ENCODE peak calls at places on chromosomes 3 and 15, in seven cellular contexts. One of them, this sample, is unnamed. For H3K4me1, the result is how much of the 10 kb centered on the place peaks cover.

GRCh38 chr15:81940467-81941451 is 105.1 kb downstream of the MEX3B start:
- DNase-seq in body of pancreas: no peak
- DNase-seq in heart right ventricle: no peak
- DNase-seq in lower lobe of right lung: no peak
- DNase-seq in IMR-90: peak
- DNase-seq in GM23248: peak
- DNase-seq in NT2/D1: no peak
- DNase-seq in this sample: no peak

GRCh38 chr3:11206316-11206715 is 52.0 kb downstream of the HRH1 start:
- DNase-seq in body of pancreas: no peak
- DNase-seq in heart right ventricle: no peak
- DNase-seq in lower lobe of right lung: peak
- DNase-seq in IMR-90: no peak
- DNase-seq in GM23248: no peak
- DNase-seq in NT2/D1: no peak
- DNase-seq in this sample: no peak

GRCh38 chr3:107674371-107674770 is 151.6 kb downstream of the BBX start:
- DNase-seq in body of pancreas: no peak
- DNase-seq in heart right ventricle: no peak
- DNase-seq in lower lobe of right lung: no peak
- DNase-seq in IMR-90: peak
- DNase-seq in GM23248: peak
- DNase-seq in NT2/D1: no peak
- DNase-seq in this sample: no peak

GRCh38 chr3:42032693-42033349 is 58.3 kb upstream of the TRAK1 start:
- DNase-seq in body of pancreas: peak
- DNase-seq in heart right ventricle: peak
- DNase-seq in lower lobe of right lung: peak
- DNase-seq in IMR-90: peak
- DNase-seq in GM23248: peak
- DNase-seq in NT2/D1: no peak
- DNase-seq in this sample: no peak

GRCh38 chr15:46577767-46578166 is 942.9 kb downstream of the SQOR start:
- DNase-seq in body of pancreas: no peak
- DNase-seq in heart right ventricle: no peak
- DNase-seq in lower lobe of right lung: no peak
- DNase-seq in IMR-90: no peak
- DNase-seq in GM23248: no peak
- DNase-seq in NT2/D1: no peak
- DNase-seq in this sample: no peak

GRCh38 chr3:188712257-188712924 is 459.4 kb upstream of the TPRG1 start:
- DNase-seq in body of pancreas: no peak
- DNase-seq in heart right ventricle: no peak
- DNase-seq in lower lobe of right lung: no peak
- DNase-seq in IMR-90: peak
- DNase-seq in GM23248: peak
- DNase-seq in NT2/D1: no peak
- DNase-seq in this sample: no peak

GRCh38 chr3:110341047-110341446 is 730.6 kb upstream of the NECTIN3 start:
- DNase-seq in body of pancreas: no peak
- DNase-seq in heart right ventricle: no peak
- DNase-seq in lower lobe of right lung: no peak
- DNase-seq in IMR-90: peak
- DNase-seq in GM23248: peak
- DNase-seq in NT2/D1: no peak
- DNase-seq in this sample: no peak

GRCh38 chr3:104907507-104907906 is 459.2 kb upstream of the ALCAM start:
- DNase-seq in body of pancreas: no peak
- DNase-seq in heart right ventricle: no peak
- DNase-seq in lower lobe of right lung: no peak
- DNase-seq in IMR-90: peak
- DNase-seq in GM23248: peak
- DNase-seq in NT2/D1: no peak
- DNase-seq in this sample: no peak

GRCh38 chr3:185677146-185677829 is 91.2 kb downstream of the SENP2 start:
- DNase-seq in body of pancreas: no peak
- DNase-seq in heart right ventricle: no peak
- DNase-seq in lower lobe of right lung: no peak
- DNase-seq in IMR-90: peak
- DNase-seq in GM23248: peak
- DNase-seq in NT2/D1: peak
- DNase-seq in this sample: peak

GRCh38 chr3:129656659-129657247 is 50.3 kb upstream of the PLXND1 start:
- DNase-seq in body of pancreas: no peak
- DNase-seq in heart right ventricle: no peak
- DNase-seq in lower lobe of right lung: no peak
- DNase-seq in IMR-90: no peak
- DNase-seq in GM23248: no peak
- DNase-seq in NT2/D1: no peak
- DNase-seq in this sample: no peak
- H3K4me1 ChIP-seq in body of pancreas: under half
- H3K4me1 ChIP-seq in heart right ventricle: under half
- H3K4me1 ChIP-seq in lower lobe of right lung: under half
- H3K4me1 ChIP-seq in IMR-90: under half
- H3K4me1 ChIP-seq in GM23248: half or more
- H3K4me1 ChIP-seq in NT2/D1: under half
- H3K4me1 ChIP-seq in this sample: under half

GRCh38 chr15:25427861-25428260 is 11.0 kb downstream of the UBE3A start:
- DNase-seq in body of pancreas: no peak
- DNase-seq in heart right ventricle: no peak
- DNase-seq in lower lobe of right lung: no peak
- DNase-seq in IMR-90: no peak
- DNase-seq in GM23248: no peak
- DNase-seq in NT2/D1: no peak
- DNase-seq in this sample: no peak
- H3K4me1 ChIP-seq in body of pancreas: under half
- H3K4me1 ChIP-seq in heart right ventricle: half or more
- H3K4me1 ChIP-seq in lower lobe of right lung: under half
- H3K4me1 ChIP-seq in IMR-90: under half
- H3K4me1 ChIP-seq in GM23248: under half
- H3K4me1 ChIP-seq in NT2/D1: under half
- H3K4me1 ChIP-seq in this sample: under half

GRCh38 chr3:127741690-127742089 is 68.9 kb downstream of the ABTB1 start:
- DNase-seq in body of pancreas: no peak
- DNase-seq in heart right ventricle: no peak
- DNase-seq in lower lobe of right lung: no peak
- DNase-seq in IMR-90: no peak
- DNase-seq in GM23248: no peak
- DNase-seq in NT2/D1: no peak
- DNase-seq in this sample: no peak

GRCh38 chr3:127740136-127740915 is 67.6 kb downstream of the ABTB1 start:
- DNase-seq in body of pancreas: no peak
- DNase-seq in heart right ventricle: no peak
- DNase-seq in lower lobe of right lung: no peak
- DNase-seq in IMR-90: no peak
- DNase-seq in GM23248: no peak
- DNase-seq in NT2/D1: no peak
- DNase-seq in this sample: no peak

GRCh38 chr3:127738192-127738840 is 65.6 kb downstream of the ABTB1 start:
- DNase-seq in body of pancreas: no peak
- DNase-seq in heart right ventricle: no peak
- DNase-seq in lower lobe of right lung: no peak
- DNase-seq in IMR-90: peak
- DNase-seq in GM23248: peak
- DNase-seq in NT2/D1: no peak
- DNase-seq in this sample: no peak

GRCh38 chr3:127741246-127741645 is 68.5 kb downstream of the ABTB1 start:
- DNase-seq in body of pancreas: no peak
- DNase-seq in heart right ventricle: no peak
- DNase-seq in lower lobe of right lung: no peak
- DNase-seq in IMR-90: no peak
- DNase-seq in GM23248: no peak
- DNase-seq in NT2/D1: no peak
- DNase-seq in this sample: no peak

DNA sequence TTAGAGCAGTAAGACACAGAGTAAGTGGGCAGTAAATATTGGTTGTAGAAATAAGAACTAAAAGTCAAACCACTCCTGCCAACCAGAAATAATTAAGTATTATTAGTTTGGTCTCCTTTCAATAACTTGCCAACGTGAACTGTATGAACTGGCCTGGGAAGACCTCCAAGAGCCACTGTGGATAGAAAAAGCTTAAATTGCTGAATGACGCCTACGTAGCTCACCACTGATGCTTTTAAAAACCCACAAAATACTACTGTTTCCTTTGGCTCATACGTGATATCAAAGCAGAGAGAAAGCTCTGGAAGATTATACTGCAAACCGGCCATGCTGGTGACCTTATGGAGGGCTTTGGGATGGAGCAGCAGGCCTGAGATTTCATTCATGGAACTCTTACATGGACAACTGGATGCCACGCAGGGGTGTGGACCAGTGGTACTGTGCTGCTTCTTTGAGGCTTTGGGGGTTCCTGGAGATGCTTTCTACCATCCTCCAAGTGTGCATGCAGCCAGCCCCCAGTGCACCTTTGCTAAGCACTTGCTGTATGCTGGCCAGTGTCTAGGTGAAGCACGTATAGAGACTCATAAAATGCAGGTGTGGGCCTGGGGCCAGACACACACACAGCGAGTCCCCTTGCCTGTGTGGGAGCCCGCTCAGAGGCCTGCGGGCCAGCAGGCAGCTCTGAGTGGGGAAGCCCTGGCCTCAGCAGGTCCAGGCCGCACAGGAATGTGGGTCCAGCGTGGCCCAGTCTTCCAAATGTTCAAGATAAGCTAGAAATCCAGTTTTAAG is 66.8 kb downstream of the ABTB1 start:
- DNase-seq in body of pancreas: no peak
- DNase-seq in heart right ventricle: no peak
- DNase-seq in lower lobe of right lung: no peak
- DNase-seq in IMR-90: peak
- DNase-seq in GM23248: no peak
- DNase-seq in NT2/D1: no peak
- DNase-seq in this sample: no peak
- H3K4me1 ChIP-seq in body of pancreas: under half
- H3K4me1 ChIP-seq in heart right ventricle: half or more
- H3K4me1 ChIP-seq in lower lobe of right lung: half or more
- H3K4me1 ChIP-seq in IMR-90: under half
- H3K4me1 ChIP-seq in GM23248: under half
- H3K4me1 ChIP-seq in NT2/D1: under half
- H3K4me1 ChIP-seq in this sample: under half

GRCh38 chr15:41557673-41558399 is 1.2 kb upstream of the TYRO3 start:
- DNase-seq in body of pancreas: peak
- DNase-seq in heart right ventricle: peak
- DNase-seq in lower lobe of right lung: peak
- DNase-seq in IMR-90: peak
- DNase-seq in GM23248: peak
- DNase-seq in NT2/D1: peak
- DNase-seq in this sample: no peak

GRCh38 chr15:41561104-41561776 is 2.2 kb downstream of the TYRO3 start:
- DNase-seq in body of pancreas: no peak
- DNase-seq in heart right ventricle: no peak
- DNase-seq in lower lobe of right lung: no peak
- DNase-seq in IMR-90: no peak
- DNase-seq in GM23248: no peak
- DNase-seq in NT2/D1: no peak
- DNase-seq in this sample: no peak

GRCh38 chr15:41559239-41559488 is 152 bp downstream of the TYRO3 start:
- DNase-seq in body of pancreas: no peak
- DNase-seq in heart right ventricle: no peak
- DNase-seq in lower lobe of right lung: no peak
- DNase-seq in IMR-90: no peak
- DNase-seq in GM23248: no peak
- DNase-seq in NT2/D1: no peak
- DNase-seq in this sample: no peak

GRCh38 chr15:41558400-41559238 is at the start of gene TYRO3:
- DNase-seq in body of pancreas: peak
- DNase-seq in heart right ventricle: peak
- DNase-seq in lower lobe of right lung: peak
- DNase-seq in IMR-90: no peak
- DNase-seq in GM23248: peak
- DNase-seq in NT2/D1: no peak
- DNase-seq in this sample: no peak

DNA sequence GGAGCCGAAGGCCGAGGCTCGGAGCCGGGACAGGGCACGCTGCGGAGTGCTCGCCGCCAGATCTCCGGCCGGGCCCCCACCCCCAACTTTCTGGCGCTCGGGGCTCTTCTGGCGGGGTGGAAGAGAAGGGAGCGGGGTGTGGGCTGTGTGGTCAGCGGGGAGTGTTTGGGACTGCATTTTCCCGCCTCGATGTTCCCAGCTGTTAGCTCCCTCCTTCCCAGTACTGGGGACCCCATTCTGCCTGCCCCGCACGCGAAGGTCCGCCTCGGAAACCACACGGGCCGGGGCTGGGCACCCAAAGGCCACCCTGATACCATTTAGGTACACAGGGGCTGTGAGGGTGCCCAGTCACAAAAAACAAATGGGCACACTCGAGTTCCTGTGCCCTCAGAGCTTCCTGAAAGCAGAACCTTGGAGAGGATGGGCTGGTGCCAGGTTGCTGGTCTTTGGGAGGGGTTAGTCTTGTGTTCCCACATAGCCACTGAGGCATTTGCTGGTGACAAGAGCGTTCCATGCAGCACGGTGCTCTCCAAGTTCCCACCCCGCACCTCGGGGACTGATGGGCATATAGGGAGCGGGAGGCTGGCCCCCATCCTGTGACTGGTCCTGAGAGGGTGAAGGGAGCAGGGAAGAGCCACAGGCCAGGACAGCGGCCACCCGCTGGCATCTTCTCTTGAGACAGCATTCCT is 621 bp downstream of the TYRO3 start:
- DNase-seq in body of pancreas: peak
- DNase-seq in heart right ventricle: no peak
- DNase-seq in lower lobe of right lung: no peak
- DNase-seq in IMR-90: no peak
- DNase-seq in GM23248: peak
- DNase-seq in NT2/D1: no peak
- DNase-seq in this sample: no peak
- H3K4me1 ChIP-seq in body of pancreas: under half
- H3K4me1 ChIP-seq in heart right ventricle: under half
- H3K4me1 ChIP-seq in lower lobe of right lung: under half
- H3K4me1 ChIP-seq in IMR-90: under half
- H3K4me1 ChIP-seq in GM23248: under half
- H3K4me1 ChIP-seq in NT2/D1: under half
- H3K4me1 ChIP-seq in this sample: under half

GRCh38 chr3:172146349-172146748 is 107.0 kb downstream of the FNDC3B start:
- DNase-seq in body of pancreas: no peak
- DNase-seq in heart right ventricle: no peak
- DNase-seq in lower lobe of right lung: no peak
- DNase-seq in IMR-90: no peak
- DNase-seq in GM23248: no peak
- DNase-seq in NT2/D1: no peak
- DNase-seq in this sample: no peak
- H3K4me1 ChIP-seq in body of pancreas: under half
- H3K4me1 ChIP-seq in heart right ventricle: half or more
- H3K4me1 ChIP-seq in lower lobe of right lung: under half
- H3K4me1 ChIP-seq in IMR-90: under half
- H3K4me1 ChIP-seq in GM23248: under half
- H3K4me1 ChIP-seq in NT2/D1: under half
- H3K4me1 ChIP-seq in this sample: under half

DNA sequence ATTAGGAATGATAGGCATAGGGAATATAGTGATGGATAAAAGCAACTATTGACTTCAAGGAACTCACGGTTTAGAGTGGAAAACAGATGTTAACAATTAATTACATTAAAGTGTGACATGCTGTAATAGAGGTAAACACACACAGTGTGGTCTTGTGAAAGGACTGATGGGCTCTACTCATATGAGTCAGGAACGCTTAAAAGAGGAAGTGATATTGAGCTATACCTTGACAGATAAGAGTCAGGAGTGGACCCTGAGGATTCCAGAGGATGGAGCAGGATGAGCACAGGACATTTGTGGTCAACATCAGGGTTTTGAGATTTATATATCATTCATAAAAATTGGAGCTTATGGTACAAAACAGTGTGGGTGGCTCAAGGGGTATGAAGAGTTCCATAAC is 11.0 kb downstream of the EXOG start:
- DNase-seq in body of pancreas: no peak
- DNase-seq in heart right ventricle: no peak
- DNase-seq in lower lobe of right lung: no peak
- DNase-seq in IMR-90: no peak
- DNase-seq in GM23248: no peak
- DNase-seq in NT2/D1: no peak
- DNase-seq in this sample: no peak
- H3K4me1 ChIP-seq in body of pancreas: under half
- H3K4me1 ChIP-seq in heart right ventricle: under half
- H3K4me1 ChIP-seq in lower lobe of right lung: under half
- H3K4me1 ChIP-seq in IMR-90: under half
- H3K4me1 ChIP-seq in GM23248: under half
- H3K4me1 ChIP-seq in NT2/D1: under half
- H3K4me1 ChIP-seq in this sample: under half

This sample was measured in iPS DF 6.9.